ENCODE peak calls at places on chromosomes 6 and 20, in eight cellular contexts. V, X, F, K, L, R, A and T are unnamed samples. For H3K9me3, the result is how much of the 10 kb centered on the place peaks cover.

GRCh38 chr6:101401792-101402617 is 8.5 kb downstream of the GRIK2 start:
- DNase-seq in V (no peak), X (no peak), F (no peak), K (peak), L (peak), R (peak), A (no peak), T (no peak)

GRCh38 chr6:63121166-63121565 is 90.1 kb upstream of the FKBP1C start:
- DNase-seq in V (no peak), X (no peak), F (no peak), K (no peak), L (no peak), R (no peak), A (no peak), T (no peak)

GRCh38 chr20:15162061-15162740 is 824.8 kb upstream of the FLRT3 start:
- DNase-seq in V (no peak), X (no peak), F (no peak), K (no peak), L (no peak), R (no peak), A (no peak), T (no peak)

GRCh38 chr20:17617212-17617867 is 47.5 kb downstream of the DSTN start:
- DNase-seq in V (no peak), X (peak), F (peak), K (peak), L (no peak), R (peak), A (peak), T (peak)

GRCh38 chr6:168244961-168245551 is 74.5 kb downstream of the DACT2 start:
- DNase-seq in V (no peak), X (no peak), F (no peak), K (no peak), L (peak), R (no peak), A (no peak), T (no peak)

GRCh38 chr20:38135641-38136420 is 29.2 kb downstream of the TGM2 start:
- DNase-seq in V (no peak), X (no peak), F (no peak), K (peak), L (no peak), R (no peak), A (no peak), T (no peak)

GRCh38 chr6:89186762-89187161 is 30.4 kb downstream of the GABRR1 start:
- DNase-seq in V (no peak), X (no peak), F (no peak), K (no peak), L (no peak), R (peak), A (no peak), T (no peak)

GRCh38 chr20:57396212-57396611 is 5.0 kb downstream of the RBM38 start:
- DNase-seq in V (no peak), X (no peak), F (no peak), K (peak), L (no peak), R (no peak), A (no peak), T (no peak)

GRCh38 chr20:14937021-14937420 is 599.6 kb upstream of the FLRT3 start:
- DNase-seq in V (no peak), X (no peak), F (no peak), K (no peak), L (no peak), R (no peak), A (no peak), T (no peak)

GRCh38 chr6:39430968-39431523 is 108.5 kb upstream of the KCNK16 start:
- DNase-seq in V (no peak), X (no peak), F (no peak), K (peak), L (peak), R (peak), A (peak), T (no peak)

GRCh38 chr20:13554706-13555105 is 84.0 kb downstream of the TASP1 start:
- DNase-seq in V (no peak), X (peak), F (no peak), K (no peak), L (no peak), R (no peak), A (no peak), T (no peak)

GRCh38 chr6:37536462-37537225 is 37.0 kb upstream of the CCDC167 start:
- DNase-seq in V (no peak), X (no peak), F (no peak), K (no peak), L (peak), R (no peak), A (no peak), T (no peak)

GRCh38 chr6:2770171-2770570 is 5.0 kb downstream of the WRNIP1 start:
- DNase-seq in V (no peak), X (no peak), F (no peak), K (no peak), L (no peak), R (no peak), A (no peak), T (no peak)

GRCh38 chr6:9398794-9399373 is 963.5 kb upstream of the SLC35B3 start:
- DNase-seq in V (no peak), X (no peak), F (no peak), K (no peak), L (peak), R (peak), A (no peak), T (no peak)

GRCh38 chr6:118963003-118963402 is 28.0 kb upstream of the MCM9 start:
- DNase-seq in V (no peak), X (peak), F (no peak), K (no peak), L (no peak), R (no peak), A (no peak), T (no peak)

GRCh38 chr6:158865769-158866168 is 46.6 kb upstream of the EZR start:
- DNase-seq in V (no peak), X (no peak), F (no peak), K (no peak), L (no peak), R (no peak), A (no peak), T (no peak)

GRCh38 chr6:150744522-150745260 is 120.8 kb upstream of the MTHFD1L start:
- DNase-seq in V (no peak), X (no peak), F (no peak), K (no peak), L (no peak), R (no peak), A (no peak), T (no peak)

GRCh38 chr6:150739711-150740349 is 125.7 kb upstream of the MTHFD1L start:
- DNase-seq in V (no peak), X (no peak), F (no peak), K (no peak), L (no peak), R (no peak), A (no peak), T (no peak)

GRCh38 chr6:150740453-150740852 is 125.0 kb upstream of the MTHFD1L start:
- DNase-seq in V (no peak), X (no peak), F (no peak), K (no peak), L (no peak), R (no peak), A (no peak), T (no peak)

GRCh38 chr6:150738092-150738625 is 127.3 kb upstream of the MTHFD1L start:
- DNase-seq in V (no peak), X (peak), F (no peak), K (no peak), L (no peak), R (no peak), A (no peak), T (no peak)

GRCh38 chr6:150741633-150742200 is 123.8 kb upstream of the MTHFD1L start:
- DNase-seq in V (no peak), X (no peak), F (no peak), K (no peak), L (no peak), R (no peak), A (no peak), T (no peak)
- TF ChIP-seq CTCF in V (peak), X (peak), F (peak), K (peak), L (no peak), R (peak), A (peak), T (no peak)

GRCh38 chr20:29300579-29301551 is 1956.6 kb upstream of the DEFB115 start:
- DNase-seq in V (no peak), X (no peak), F (no peak), K (peak), L (peak), R (no peak), A (no peak), T (no peak)
- H3K9me3 ChIP-seq in V (half or more), X (under half), F (under half), K (under half), L (half or more), R (under half), A (under half), T (under half)

GRCh38 chr6:43917878-43918382 is 147.9 kb downstream of the VEGFA start:
- DNase-seq in V (no peak), X (peak), F (no peak), K (no peak), L (no peak), R (peak), A (no peak), T (no peak)

GRCh38 chr6:43916924-43917877 is 147.2 kb downstream of the VEGFA start:
- DNase-seq in V (no peak), X (peak), F (peak), K (no peak), L (peak), R (peak), A (no peak), T (no peak)

GRCh38 chr6:43915213-43915869 is 145.3 kb downstream of the VEGFA start:
- DNase-seq in V (no peak), X (no peak), F (no peak), K (no peak), L (no peak), R (no peak), A (no peak), T (no peak)

GRCh38 chr6:43914272-43915147 is 144.5 kb downstream of the VEGFA start:
- DNase-seq in V (no peak), X (no peak), F (no peak), K (no peak), L (no peak), R (no peak), A (no peak), T (no peak)

DNA sequence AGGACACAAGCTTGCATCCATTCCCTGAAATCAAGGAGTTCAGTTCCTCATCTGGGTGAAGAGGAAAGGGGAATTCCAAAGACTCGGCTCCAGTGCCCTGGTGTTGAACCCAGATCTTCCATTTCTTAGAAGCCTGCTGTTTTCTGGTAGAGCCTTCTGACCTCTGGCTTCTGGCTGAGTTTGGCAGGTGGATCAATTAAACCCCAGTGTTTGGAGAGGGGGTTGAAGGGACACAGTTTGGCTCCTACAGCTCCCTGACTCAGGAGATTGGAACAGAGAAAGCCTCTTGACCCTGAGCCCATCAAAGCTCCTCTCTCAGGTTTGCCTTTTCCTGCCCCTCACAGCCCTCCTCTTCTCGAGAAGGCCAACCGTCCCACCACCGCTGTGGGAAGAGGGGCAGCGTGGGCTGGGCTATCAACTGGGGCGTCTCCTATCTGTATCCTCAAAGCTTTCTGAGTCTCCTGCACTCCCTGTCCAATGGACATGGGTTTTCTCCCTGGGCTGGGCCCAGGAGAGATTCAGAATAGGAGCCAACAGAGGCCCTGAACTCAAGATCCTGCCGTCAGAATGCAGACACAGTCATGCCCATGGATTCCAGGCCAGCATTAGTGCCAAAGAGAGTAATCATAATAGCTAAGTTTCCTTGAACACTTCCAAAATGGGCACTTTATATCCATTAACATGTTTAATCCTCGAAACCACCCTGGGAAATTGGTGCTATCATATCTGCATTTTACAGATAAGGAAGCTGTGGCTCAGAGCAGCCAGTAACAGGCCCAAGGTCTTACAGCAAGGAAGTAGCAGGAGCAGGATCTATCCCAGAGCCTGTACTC is 146.3 kb downstream of the VEGFA start:
- DNase-seq in V (no peak), X (peak), F (no peak), K (no peak), L (no peak), R (no peak), A (no peak), T (no peak)
- H3K27ac ChIP-seq in V (no peak), X (no peak), F (no peak), K (no peak), L (no peak), R (peak), A (no peak), T (no peak)

GRCh38 chr6:84763397-84764331 is 734 bp downstream of the TBX18 start:
- DNase-seq in V (no peak), X (peak), F (no peak), K (no peak), L (peak), R (peak), A (no peak), T (no peak)
- TF ChIP-seq CTCF in V (no peak), X (no peak), F (no peak), K (no peak), L (no peak), R (no peak), A (no peak), T (no peak)

DNA sequence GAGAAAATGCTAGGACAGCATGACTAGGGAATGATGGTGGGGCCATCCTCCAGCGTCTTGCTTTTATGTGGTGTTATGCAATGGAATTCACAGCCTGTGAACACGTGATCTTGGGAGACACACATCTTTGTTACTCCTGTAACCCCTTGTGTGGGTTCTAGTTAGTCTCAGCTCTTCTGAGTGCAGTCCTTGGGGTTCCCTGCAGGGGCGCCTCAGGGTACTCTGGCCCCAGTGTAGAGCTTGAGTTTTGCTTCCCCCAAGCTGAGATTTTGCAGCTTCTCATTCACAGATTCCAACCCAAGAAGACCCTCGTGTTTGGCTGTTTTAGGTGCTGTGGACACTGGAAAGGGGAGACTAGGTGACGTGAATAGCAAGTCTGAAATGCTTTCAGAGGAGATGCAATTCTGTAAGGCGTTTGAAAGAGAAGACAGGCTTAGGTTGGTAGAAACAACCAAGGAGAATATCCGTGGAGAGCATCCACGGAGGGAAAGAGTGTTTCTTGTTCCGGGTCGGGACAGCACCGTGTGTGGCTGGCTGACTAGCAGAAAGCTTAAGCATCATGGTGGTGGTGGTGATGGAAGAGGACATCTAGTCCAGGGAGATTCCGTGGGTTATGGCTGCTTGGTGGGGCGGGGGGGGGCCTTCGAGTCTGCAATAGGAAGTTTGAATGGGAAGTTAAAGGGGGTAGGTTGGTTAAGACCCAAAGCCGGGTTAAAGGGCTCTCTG is 30.1 kb downstream of the DUSP22 start:
- DNase-seq in V (no peak), X (no peak), F (no peak), K (peak), L (no peak), R (no peak), A (no peak), T (no peak)
- H3K9me3 ChIP-seq in V (half or more), X (under half), F (under half), K (under half), L (under half), R (under half), A (under half), T (under half)

GRCh38 chr20:49482173-49482572 is 295 bp downstream of the KCNB1 start:
- DNase-seq in V (no peak), X (no peak), F (no peak), K (no peak), L (peak), R (no peak), A (no peak), T (no peak)
- H3K27ac ChIP-seq in V (no peak), X (no peak), F (no peak), K (no peak), L (no peak), R (no peak), A (no peak), T (no peak)

DNA sequence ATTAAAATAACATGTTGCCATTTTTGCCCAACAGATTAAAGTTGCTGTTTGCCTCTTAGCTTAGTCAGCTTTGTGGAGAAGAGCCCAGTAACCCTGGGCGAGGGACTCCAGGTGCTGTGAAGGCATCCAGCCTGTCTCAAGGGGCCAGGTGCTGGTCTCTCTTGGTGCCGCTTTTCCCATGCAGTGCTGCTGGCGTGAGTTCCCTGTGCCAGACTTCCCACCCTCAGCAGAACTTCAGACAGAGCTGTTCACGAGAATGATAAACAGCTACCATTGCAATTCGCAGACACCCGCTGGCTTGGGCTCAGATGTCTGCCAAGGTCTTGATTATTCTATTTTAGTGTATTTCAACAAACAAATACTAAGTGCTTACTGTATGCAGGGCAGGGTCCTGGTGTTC is 57.6 kb downstream of the RNF217 start:
- DNase-seq in V (no peak), X (no peak), F (no peak), K (no peak), L (no peak), R (no peak), A (no peak), T (no peak)
- TF ChIP-seq CTCF in V (no peak), X (no peak), F (no peak), K (no peak), L (no peak), R (no peak), A (no peak), T (no peak)

DNA sequence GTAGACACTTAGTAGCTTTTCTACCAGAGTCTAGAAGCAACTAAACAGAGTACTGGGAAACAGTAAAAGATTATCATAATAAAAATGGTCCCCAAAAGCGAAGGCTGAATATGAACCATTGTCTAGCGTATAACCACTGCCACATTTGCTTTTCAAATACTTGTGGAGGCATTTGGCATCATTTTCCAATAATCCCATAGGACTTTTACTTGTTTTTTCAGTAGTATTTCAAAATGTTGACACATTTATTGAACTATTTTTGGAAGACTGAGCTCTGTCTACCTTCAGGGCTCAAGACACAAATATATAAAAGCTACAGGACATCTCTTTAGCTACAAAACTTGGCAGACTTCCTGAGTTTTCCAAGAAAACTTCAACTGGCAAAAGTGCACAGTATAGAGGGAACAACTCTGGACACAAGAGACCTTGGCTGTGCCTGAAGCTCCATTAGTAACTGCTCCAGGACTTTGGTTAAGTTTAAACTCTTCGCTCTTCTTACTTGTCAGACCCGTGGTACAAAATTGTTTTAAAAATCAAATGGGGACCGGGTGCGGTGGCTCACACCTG is 13.4 kb downstream of the EPB41L2 start:
- DNase-seq in V (no peak), X (no peak), F (no peak), K (no peak), L (no peak), R (no peak), A (no peak), T (no peak)
- H3K9me3 ChIP-seq in V (under half), X (under half), F (under half), K (under half), L (under half), R (under half), A (under half), T (under half)

GRCh38 chr6:107246249-107246971 is 131.1 kb upstream of the BEND3 start:
- DNase-seq in V (no peak), X (no peak), F (no peak), K (no peak), L (no peak), R (no peak), A (no peak), T (no peak)
- H3K27ac ChIP-seq in V (no peak), X (no peak), F (no peak), K (peak), L (peak), R (peak), A (no peak), T (no peak)